ENCODE peak calls at places on chromosome 3, in eight cellular contexts. One of them, this sample, is unnamed.

GRCh38 chr3:21377366-21377765 is 373.6 kb downstream of the ZNF385D start:
- DNase-seq in activated naive CD4-positive, alpha-beta T cell treated with anti-CD3 and anti-CD28 coated beads, Interleukin-2, amount 10 ng/mL, durations not matched to agents 7 days and 5 days: no peak
- DNase-seq in NCI-H1436: no peak
- DNase-seq in CD8-positive, alpha-beta memory T cell: no peak
- DNase-seq in Right ventricle myocardium superior: no peak
- DNase-seq in heart left ventricle: no peak
- DNase-seq in NCI-H1105: no peak
- DNase-seq in WERI-Rb-1: no peak
- DNase-seq in this sample: no peak

GRCh38 chr3:59425371-59425770 is 375.5 kb upstream of the CFAP20DC start:
- DNase-seq in heart left ventricle: no peak
- DNase-seq in activated naive CD4-positive, alpha-beta T cell treated with anti-CD3 and anti-CD28 coated beads, Interleukin-2, amount 10 ng/mL, durations not matched to agents 7 days and 5 days: no peak
- DNase-seq in Right ventricle myocardium superior: no peak
- DNase-seq in CD8-positive, alpha-beta memory T cell: no peak
- DNase-seq in WERI-Rb-1: no peak
- DNase-seq in NCI-H1105: no peak
- DNase-seq in NCI-H1436: no peak
- DNase-seq in this sample: peak

GRCh38 chr3:170003881-170004356 is 33.9 kb upstream of the GPR160 start:
- DNase-seq in CD8-positive, alpha-beta memory T cell: no peak
- DNase-seq in activated naive CD4-positive, alpha-beta T cell treated with anti-CD3 and anti-CD28 coated beads, Interleukin-2, amount 10 ng/mL, durations not matched to agents 7 days and 5 days: no peak
- DNase-seq in NCI-H1105: no peak
- DNase-seq in WERI-Rb-1: no peak
- DNase-seq in NCI-H1436: no peak
- DNase-seq in Right ventricle myocardium superior: no peak
- DNase-seq in heart left ventricle: no peak
- DNase-seq in this sample: no peak

GRCh38 chr3:190534986-190535385 is 21.1 kb downstream of the IL1RAP start:
- DNase-seq in Right ventricle myocardium superior: no peak
- DNase-seq in CD8-positive, alpha-beta memory T cell: no peak
- DNase-seq in NCI-H1436: no peak
- DNase-seq in heart left ventricle: no peak
- DNase-seq in NCI-H1105: no peak
- DNase-seq in activated naive CD4-positive, alpha-beta T cell treated with anti-CD3 and anti-CD28 coated beads, Interleukin-2, amount 10 ng/mL, durations not matched to agents 7 days and 5 days: no peak
- DNase-seq in WERI-Rb-1: no peak
- DNase-seq in this sample: no peak

GRCh38 chr3:112894258-112894657 is 47.6 kb upstream of the CD200R1L start:
- DNase-seq in NCI-H1105: no peak
- DNase-seq in WERI-Rb-1: no peak
- DNase-seq in activated naive CD4-positive, alpha-beta T cell treated with anti-CD3 and anti-CD28 coated beads, Interleukin-2, amount 10 ng/mL, durations not matched to agents 7 days and 5 days: no peak
- DNase-seq in heart left ventricle: no peak
- DNase-seq in Right ventricle myocardium superior: no peak
- DNase-seq in NCI-H1436: no peak
- DNase-seq in CD8-positive, alpha-beta memory T cell: no peak
- DNase-seq in this sample: peak

GRCh38 chr3:120559228-120560061 is 36.7 kb upstream of the NDUFB4 start:
- DNase-seq in NCI-H1436: peak
- DNase-seq in CD8-positive, alpha-beta memory T cell: no peak
- DNase-seq in NCI-H1105: peak
- DNase-seq in heart left ventricle: peak
- DNase-seq in Right ventricle myocardium superior: peak
- DNase-seq in WERI-Rb-1: peak
- DNase-seq in activated naive CD4-positive, alpha-beta T cell treated with anti-CD3 and anti-CD28 coated beads, Interleukin-2, amount 10 ng/mL, durations not matched to agents 7 days and 5 days: no peak
- DNase-seq in this sample: peak

GRCh38 chr3:52146189-52146588 is 8.0 kb downstream of the POC1A start:
- DNase-seq in activated naive CD4-positive, alpha-beta T cell treated with anti-CD3 and anti-CD28 coated beads, Interleukin-2, amount 10 ng/mL, durations not matched to agents 7 days and 5 days: no peak
- DNase-seq in WERI-Rb-1: no peak
- DNase-seq in NCI-H1105: no peak
- DNase-seq in heart left ventricle: no peak
- DNase-seq in NCI-H1436: no peak
- DNase-seq in Right ventricle myocardium superior: no peak
- DNase-seq in CD8-positive, alpha-beta memory T cell: no peak
- DNase-seq in this sample: no peak

GRCh38 chr3:98705694-98706093 is 57.4 kb upstream of the ST3GAL6 start:
- DNase-seq in activated naive CD4-positive, alpha-beta T cell treated with anti-CD3 and anti-CD28 coated beads, Interleukin-2, amount 10 ng/mL, durations not matched to agents 7 days and 5 days: no peak
- DNase-seq in NCI-H1436: no peak
- DNase-seq in WERI-Rb-1: no peak
- DNase-seq in heart left ventricle: no peak
- DNase-seq in Right ventricle myocardium superior: no peak
- DNase-seq in CD8-positive, alpha-beta memory T cell: no peak
- DNase-seq in NCI-H1105: no peak
- DNase-seq in this sample: no peak

GRCh38 chr3:57787867-57788623 is 31.9 kb downstream of the SLMAP start:
- DNase-seq in heart left ventricle: no peak
- DNase-seq in activated naive CD4-positive, alpha-beta T cell treated with anti-CD3 and anti-CD28 coated beads, Interleukin-2, amount 10 ng/mL, durations not matched to agents 7 days and 5 days: no peak
- DNase-seq in WERI-Rb-1: no peak
- DNase-seq in NCI-H1436: no peak
- DNase-seq in CD8-positive, alpha-beta memory T cell: no peak
- DNase-seq in Right ventricle myocardium superior: no peak
- DNase-seq in NCI-H1105: no peak
- DNase-seq in this sample: peak

GRCh38 chr3:139588450-139588849 is 48.9 kb upstream of the RBP1 start:
- DNase-seq in NCI-H1105: peak
- DNase-seq in activated naive CD4-positive, alpha-beta T cell treated with anti-CD3 and anti-CD28 coated beads, Interleukin-2, amount 10 ng/mL, durations not matched to agents 7 days and 5 days: no peak
- DNase-seq in NCI-H1436: peak
- DNase-seq in CD8-positive, alpha-beta memory T cell: no peak
- DNase-seq in heart left ventricle: peak
- DNase-seq in Right ventricle myocardium superior: no peak
- DNase-seq in WERI-Rb-1: peak
- DNase-seq in this sample: no peak

GRCh38 chr3:155960060-155960459 is 89.6 kb downstream of the GMPS start:
- DNase-seq in heart left ventricle: no peak
- DNase-seq in NCI-H1105: no peak
- DNase-seq in NCI-H1436: no peak
- DNase-seq in Right ventricle myocardium superior: no peak
- DNase-seq in WERI-Rb-1: no peak
- DNase-seq in activated naive CD4-positive, alpha-beta T cell treated with anti-CD3 and anti-CD28 coated beads, Interleukin-2, amount 10 ng/mL, durations not matched to agents 7 days and 5 days: no peak
- DNase-seq in CD8-positive, alpha-beta memory T cell: no peak
- DNase-seq in this sample: no peak

GRCh38 chr3:184082465-184082864 is 14.4 kb upstream of the HTR3E start:
- DNase-seq in CD8-positive, alpha-beta memory T cell: no peak
- DNase-seq in activated naive CD4-positive, alpha-beta T cell treated with anti-CD3 and anti-CD28 coated beads, Interleukin-2, amount 10 ng/mL, durations not matched to agents 7 days and 5 days: no peak
- DNase-seq in NCI-H1436: no peak
- DNase-seq in Right ventricle myocardium superior: no peak
- DNase-seq in NCI-H1105: no peak
- DNase-seq in WERI-Rb-1: no peak
- DNase-seq in heart left ventricle: no peak
- DNase-seq in this sample: no peak

GRCh38 chr3:154886437-154886836 is 193.7 kb upstream of the MME start:
- DNase-seq in CD8-positive, alpha-beta memory T cell: no peak
- DNase-seq in activated naive CD4-positive, alpha-beta T cell treated with anti-CD3 and anti-CD28 coated beads, Interleukin-2, amount 10 ng/mL, durations not matched to agents 7 days and 5 days: no peak
- DNase-seq in Right ventricle myocardium superior: no peak
- DNase-seq in NCI-H1436: no peak
- DNase-seq in heart left ventricle: peak
- DNase-seq in NCI-H1105: no peak
- DNase-seq in WERI-Rb-1: no peak
- DNase-seq in this sample: peak

GRCh38 chr3:195446359-195446758 is 3.5 kb upstream of the ACAP2 start:
- DNase-seq in NCI-H1436: no peak
- DNase-seq in WERI-Rb-1: no peak
- DNase-seq in CD8-positive, alpha-beta memory T cell: no peak
- DNase-seq in activated naive CD4-positive, alpha-beta T cell treated with anti-CD3 and anti-CD28 coated beads, Interleukin-2, amount 10 ng/mL, durations not matched to agents 7 days and 5 days: no peak
- DNase-seq in NCI-H1105: no peak
- DNase-seq in Right ventricle myocardium superior: no peak
- DNase-seq in heart left ventricle: no peak
- DNase-seq in this sample: no peak

GRCh38 chr3:151707216-151707615 is 26.5 kb upstream of the AADACL2 start:
- DNase-seq in CD8-positive, alpha-beta memory T cell: no peak
- DNase-seq in NCI-H1436: no peak
- DNase-seq in activated naive CD4-positive, alpha-beta T cell treated with anti-CD3 and anti-CD28 coated beads, Interleukin-2, amount 10 ng/mL, durations not matched to agents 7 days and 5 days: no peak
- DNase-seq in WERI-Rb-1: no peak
- DNase-seq in Right ventricle myocardium superior: no peak
- DNase-seq in NCI-H1105: no peak
- DNase-seq in heart left ventricle: no peak
- DNase-seq in this sample: no peak

GRCh38 chr3:173891272-173892100 is 493.9 kb downstream of the NLGN1 start:
- DNase-seq in CD8-positive, alpha-beta memory T cell: no peak
- DNase-seq in NCI-H1105: peak
- DNase-seq in NCI-H1436: peak
- DNase-seq in Right ventricle myocardium superior: no peak
- DNase-seq in activated naive CD4-positive, alpha-beta T cell treated with anti-CD3 and anti-CD28 coated beads, Interleukin-2, amount 10 ng/mL, durations not matched to agents 7 days and 5 days: no peak
- DNase-seq in WERI-Rb-1: no peak
- DNase-seq in heart left ventricle: no peak
- DNase-seq in this sample: no peak

GRCh38 chr3:66153961-66154923 is 66.6 kb upstream of the SLC25A26 start:
- DNase-seq in NCI-H1436: no peak
- DNase-seq in WERI-Rb-1: peak
- DNase-seq in NCI-H1105: no peak
- DNase-seq in activated naive CD4-positive, alpha-beta T cell treated with anti-CD3 and anti-CD28 coated beads, Interleukin-2, amount 10 ng/mL, durations not matched to agents 7 days and 5 days: no peak
- DNase-seq in CD8-positive, alpha-beta memory T cell: no peak
- DNase-seq in heart left ventricle: peak
- DNase-seq in Right ventricle myocardium superior: no peak
- DNase-seq in this sample: no peak

GRCh38 chr3:126523745-126524428 is at the start of gene CHST13:
- DNase-seq in Right ventricle myocardium superior: peak
- DNase-seq in NCI-H1436: peak
- DNase-seq in NCI-H1105: peak
- DNase-seq in CD8-positive, alpha-beta memory T cell: no peak
- DNase-seq in WERI-Rb-1: peak
- DNase-seq in heart left ventricle: no peak
- DNase-seq in activated naive CD4-positive, alpha-beta T cell treated with anti-CD3 and anti-CD28 coated beads, Interleukin-2, amount 10 ng/mL, durations not matched to agents 7 days and 5 days: no peak
- DNase-seq in this sample: no peak

GRCh38 chr3:102114264-102114979 is 265.1 kb downstream of the NFKBIZ start:
- DNase-seq in WERI-Rb-1: no peak
- DNase-seq in NCI-H1105: no peak
- DNase-seq in NCI-H1436: no peak
- DNase-seq in Right ventricle myocardium superior: no peak
- DNase-seq in heart left ventricle: no peak
- DNase-seq in activated naive CD4-positive, alpha-beta T cell treated with anti-CD3 and anti-CD28 coated beads, Interleukin-2, amount 10 ng/mL, durations not matched to agents 7 days and 5 days: peak
- DNase-seq in CD8-positive, alpha-beta memory T cell: peak
- DNase-seq in this sample: no peak

GRCh38 chr3:197718904-197719303 is 17.8 kb downstream of the RUBCN start:
- DNase-seq in CD8-positive, alpha-beta memory T cell: no peak
- DNase-seq in WERI-Rb-1: no peak
- DNase-seq in NCI-H1105: no peak
- DNase-seq in activated naive CD4-positive, alpha-beta T cell treated with anti-CD3 and anti-CD28 coated beads, Interleukin-2, amount 10 ng/mL, durations not matched to agents 7 days and 5 days: no peak
- DNase-seq in Right ventricle myocardium superior: no peak
- DNase-seq in heart left ventricle: no peak
- DNase-seq in NCI-H1436: no peak
- DNase-seq in this sample: peak

GRCh38 chr3:122247825-122248185 is 64.3 kb downstream of the CASR start:
- DNase-seq in heart left ventricle: no peak
- DNase-seq in NCI-H1105: peak
- DNase-seq in Right ventricle myocardium superior: no peak
- DNase-seq in activated naive CD4-positive, alpha-beta T cell treated with anti-CD3 and anti-CD28 coated beads, Interleukin-2, amount 10 ng/mL, durations not matched to agents 7 days and 5 days: no peak
- DNase-seq in NCI-H1436: no peak
- DNase-seq in WERI-Rb-1: no peak
- DNase-seq in CD8-positive, alpha-beta memory T cell: no peak
- DNase-seq in this sample: no peak

GRCh38 chr3:126540342-126540849 is 16.4 kb downstream of the CHST13 start:
- DNase-seq in WERI-Rb-1: peak
- DNase-seq in activated naive CD4-positive, alpha-beta T cell treated with anti-CD3 and anti-CD28 coated beads, Interleukin-2, amount 10 ng/mL, durations not matched to agents 7 days and 5 days: peak
- DNase-seq in NCI-H1105: no peak
- DNase-seq in CD8-positive, alpha-beta memory T cell: no peak
- DNase-seq in Right ventricle myocardium superior: peak
- DNase-seq in NCI-H1436: no peak
- DNase-seq in heart left ventricle: no peak
- DNase-seq in this sample: peak

This sample was measured in RCC 7860.